ENCODE peak calls at places on chromosomes 4 and X, in eight cellular contexts. V is ACHN, B is kidney glomerular epithelial cell, E is pancreas, M is hepatic stellate cell, Z is amygdala, G is neural crest cell, W is NCI-H2081. N is an unnamed sample.

GRCh38 chr4:8656711-8657380 is 64.3 kb downstream of the CPZ start:
- DNase-seq in W (no peak), M (no peak), B (no peak), G (no peak), V (no peak), Z (no peak), E (no peak), N (no peak)

GRCh38 chr4:88775026-88775425 is 77.4 kb upstream of the NAP1L5 start:
- DNase-seq in V (no peak), G (no peak), M (no peak), E (no peak), B (no peak), Z (no peak), W (no peak), N (no peak)

GRCh38 chrX:39497717-39498265 is 600.0 kb downstream of the BCOR start:
- DNase-seq in V (no peak), E (no peak), W (no peak), B (no peak), Z (no peak), M (no peak), G (no peak), N (no peak)

GRCh38 chr4:143771269-143771668 is 70.8 kb upstream of the FREM3 start:
- DNase-seq in Z (no peak), B (no peak), V (no peak), E (no peak), M (no peak), W (no peak), G (no peak), N (no peak)

GRCh38 chrX:40109288-40110008 is 11.7 kb upstream of the BCOR start:
- DNase-seq in B (no peak), M (no peak), V (peak; percentile 36), W (peak; percentile 39), G (no peak), Z (no peak), E (peak; percentile 60), N (peak; percentile 38)

GRCh38 chr4:11428701-11429571 is at the start of gene HS3ST1:
- DNase-seq in Z (peak; percentile 28), W (peak; percentile 83), M (peak; percentile 52), V (peak; percentile 79), B (peak; percentile 38), G (peak; percentile 59), E (peak; percentile 42), N (peak; percentile 56)

GRCh38 chr4:157978680-157979361 is 194.0 kb downstream of the GASK1B start:
- DNase-seq in V (peak; percentile 70), Z (peak; percentile 5), W (peak; percentile 79), E (peak; percentile 7), M (peak; percentile 32), G (peak; percentile 41), B (peak; percentile 60), N (peak; percentile 67)

GRCh38 chr4:74304136-74304628 is 4.1 kb upstream of the EPGN start:
- DNase-seq in Z (no peak), G (no peak), E (no peak), W (no peak), M (no peak), B (no peak), V (no peak), N (no peak)

GRCh38 chr4:16360694-16361262 is 134.5 kb upstream of the TAPT1 start:
- DNase-seq in B (no peak), E (no peak), Z (no peak), G (no peak), W (no peak), V (no peak), M (no peak), N (no peak)

GRCh38 chr4:4216668-4217067 is 10.1 kb downstream of the OTOP1 start:
- DNase-seq in M (peak; percentile 20), Z (no peak), G (no peak), V (peak; percentile 28), W (no peak), E (no peak), B (peak; percentile 31), N (peak; percentile 34)

N was measured in renal cortical epithelial cell.